ENCODE peak calls at places on chromosomes 1 and 21, in seven cellular contexts. T is A549, X is PC-3, V is heart left ventricle, B is gastrocnemius medialis, Y is suprapubic skin, H is transverse colon. Z is an unnamed sample.

GRCh38 chr1:182198006-182198605 is 136.6 kb upstream of the ZNF648 start:
- DNase-seq in T (no peak), X (peak; percentile 21), V (no peak), B (no peak), Y (no peak), H (no peak), Z (no peak)

GRCh38 chr1:171468120-171468790 is 17.1 kb upstream of the PRRC2C start:
- DNase-seq in T (peak; percentile 16), X (peak; percentile 69), V (no peak), B (no peak), Y (no peak), H (no peak), Z (no peak)

GRCh38 chr1:76035053-76035452 is 39.5 kb upstream of the ST6GALNAC3 start:
- DNase-seq in T (peak; percentile 5), X (peak; percentile 54), V (no peak), B (no peak), Y (no peak), H (no peak), Z (no peak)

GRCh38 chr1:186578325-186579016 is 101.8 kb downstream of the PTGS2 start:
- DNase-seq in T (peak; percentile 63), X (peak; percentile 66), V (no peak), B (no peak), Y (no peak), H (no peak), Z (no peak)

GRCh38 chr21:41861255-41861654 is 17.9 kb downstream of the PRDM15 start:
- DNase-seq in T (no peak), X (no peak), V (no peak), B (no peak), Y (no peak), H (no peak), Z (no peak)

GRCh38 chr1:183571678-183572268 is 18.5 kb downstream of the NCF2 start:
- DNase-seq in T (no peak), X (peak; percentile 26), V (no peak), B (no peak), Y (no peak), H (no peak), Z (no peak)

GRCh38 chr1:3712573-3713535 is 39.4 kb upstream of the CCDC27 start:
- DNase-seq in T (no peak), X (no peak), V (peak; percentile 39), B (no peak), Y (no peak), H (no peak), Z (no peak)

GRCh38 chr1:187078916-187079315 is 250.2 kb downstream of the PLA2G4A start:
- DNase-seq in T (no peak), X (no peak), V (no peak), B (no peak), Y (no peak), H (no peak), Z (no peak)

GRCh38 chr1:160542303-160542945 is 19.4 kb upstream of the SLAMF6 start:
- DNase-seq in T (peak; percentile 78), X (no peak), V (no peak), B (no peak), Y (no peak), H (no peak), Z (no peak)

GRCh38 chr1:45458894-45459293 is 32.1 kb downstream of the TESK2 start:
- DNase-seq in T (no peak), X (no peak), V (no peak), B (peak; percentile 11), Y (no peak), H (no peak), Z (no peak)

GRCh38 chr1:151371340-151371739 is 1.2 kb downstream of the SELENBP1 start:
- DNase-seq in T (peak; percentile 49), X (peak; percentile 40), V (peak; percentile 37), B (peak; percentile 55), Y (peak; percentile 86), H (peak; percentile 69), Z (peak; percentile 73)

GRCh38 chr21:41536076-41536826 is 28.3 kb upstream of the TMPRSS2 start:
- DNase-seq in T (no peak), X (peak; percentile 91), V (no peak), B (no peak), Y (no peak), H (peak; percentile 59), Z (no peak)

GRCh38 chr1:210292276-210292851 is 36.3 kb upstream of the HHAT start:
- DNase-seq in T (peak; percentile 49), X (peak; percentile 57), V (peak; percentile 42), B (peak; percentile 38), Y (peak; percentile 78), H (peak; percentile 79), Z (peak; percentile 73)

GRCh38 chr1:115980998-115981993 is 5.0 kb downstream of the SLC22A15 start:
- DNase-seq in T (peak; percentile 25), X (peak; percentile 64), V (no peak), B (no peak), Y (no peak), H (no peak), Z (no peak)

GRCh38 chr1:245691897-245692296 is 537.1 kb downstream of the KIF26B start:
- DNase-seq in T (no peak), X (no peak), V (no peak), B (no peak), Y (no peak), H (no peak), Z (no peak)

GRCh38 chr1:18922319-18922726 is 20.0 kb upstream of the ALDH4A1 start:
- DNase-seq in T (peak; percentile 57), X (peak; percentile 84), V (peak; percentile 88), B (peak; percentile 73), Y (peak; percentile 89), H (peak; percentile 70), Z (peak; percentile 26)

GRCh38 chr1:75672108-75672507 is 52.4 kb upstream of the ACADM start:
- DNase-seq in T (no peak), X (no peak), V (no peak), B (no peak), Y (no peak), H (no peak), Z (no peak)

GRCh38 chr1:88946845-88947244 is 45.6 kb downstream of the KYAT3 start:
- DNase-seq in T (no peak), X (peak; percentile 9), V (no peak), B (no peak), Y (no peak), H (no peak), Z (no peak)

GRCh38 chr1:154198756-154199562 is 7.1 kb upstream of the TPM3 start:
- DNase-seq in T (peak; percentile 73), X (peak; percentile 84), V (peak; percentile 28), B (no peak), Y (no peak), H (no peak), Z (no peak)

GRCh38 chr1:43453442-43454269 is at the start of gene HYI:
- DNase-seq in T (peak; percentile 76), X (peak; percentile 89), V (peak; percentile 86), B (peak; percentile 63), Y (peak; percentile 92), H (peak; percentile 92), Z (peak; percentile 94)
- H3K4me3 ChIP-seq in T (peak within 1 kb of the TSS; percentile 43), X (peak within 1 kb of the TSS; percentile 63), V (peak within 1 kb of the TSS; percentile 54), B (peak within 1 kb of the TSS; percentile 68), Y (peak within 1 kb of the TSS; percentile 74), H (peak within 1 kb of the TSS; percentile 51), Z (peak within 1 kb of the TSS; percentile 77)

GRCh38 chr1:203551550-203551949 is 57.6 kb downstream of the OPTC start:
- DNase-seq in T (no peak), X (peak; percentile 72), V (no peak), B (no peak), Y (no peak), H (no peak), Z (no peak)
- H3K4me1 ChIP-seq in T (peaks cover 11% of the 10 kb centered on the region), X (peaks cover 47% of the 10 kb centered on the region), V (peaks cover 27% of the 10 kb centered on the region), B (peaks cover 17% of the 10 kb centered on the region), Y (peaks cover 23% of the 10 kb centered on the region), H (no peaks in the 10 kb centered on the region), Z (no peaks in the 10 kb centered on the region)

DNA sequence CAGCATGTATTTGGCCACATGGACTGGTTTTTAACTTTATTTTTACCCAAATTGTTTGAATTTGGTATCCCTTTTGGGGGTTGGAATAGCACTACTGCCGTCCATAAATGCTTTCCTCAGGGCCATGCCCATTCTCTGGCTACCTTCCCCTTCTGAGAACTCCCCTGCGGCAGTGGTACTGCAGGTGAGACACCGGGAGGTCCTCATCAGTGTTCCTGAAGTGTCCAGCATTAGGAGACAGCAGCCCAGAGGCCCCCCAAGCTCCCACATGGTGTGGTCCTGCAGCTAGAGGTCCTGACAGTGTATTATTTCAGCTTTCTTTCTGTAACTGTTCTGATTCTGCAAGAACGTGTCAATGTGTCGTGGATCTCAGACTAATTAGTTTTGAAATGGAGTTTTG is 8.9 kb downstream of the LMO4 start:
- DNase-seq in T (no peak), X (no peak), V (no peak), B (no peak), Y (no peak), H (no peak), Z (no peak)
- H3K4me3 ChIP-seq in T (no peak overlapping the region), X (no peak overlapping the region), V (no peak overlapping the region), B (no peak overlapping the region), Y (no peak overlapping the region), H (no peak overlapping the region), Z (no peak overlapping the region)

GRCh38 chr1:85554630-85555327 is 25.8 kb upstream of the CCN1 start:
- DNase-seq in T (no peak), X (peak; percentile 65), V (no peak), B (no peak), Y (no peak), H (no peak), Z (no peak)
- H3K4me1 ChIP-seq in T (peaks cover 24% of the 10 kb centered on the region), X (peaks cover 54% of the 10 kb centered on the region), V (peaks cover 21% of the 10 kb centered on the region), B (peaks cover 15% of the 10 kb centered on the region), Y (peaks cover 13% of the 10 kb centered on the region), H (peaks cover 5% of the 10 kb centered on the region), Z (no peaks in the 10 kb centered on the region)

DNA sequence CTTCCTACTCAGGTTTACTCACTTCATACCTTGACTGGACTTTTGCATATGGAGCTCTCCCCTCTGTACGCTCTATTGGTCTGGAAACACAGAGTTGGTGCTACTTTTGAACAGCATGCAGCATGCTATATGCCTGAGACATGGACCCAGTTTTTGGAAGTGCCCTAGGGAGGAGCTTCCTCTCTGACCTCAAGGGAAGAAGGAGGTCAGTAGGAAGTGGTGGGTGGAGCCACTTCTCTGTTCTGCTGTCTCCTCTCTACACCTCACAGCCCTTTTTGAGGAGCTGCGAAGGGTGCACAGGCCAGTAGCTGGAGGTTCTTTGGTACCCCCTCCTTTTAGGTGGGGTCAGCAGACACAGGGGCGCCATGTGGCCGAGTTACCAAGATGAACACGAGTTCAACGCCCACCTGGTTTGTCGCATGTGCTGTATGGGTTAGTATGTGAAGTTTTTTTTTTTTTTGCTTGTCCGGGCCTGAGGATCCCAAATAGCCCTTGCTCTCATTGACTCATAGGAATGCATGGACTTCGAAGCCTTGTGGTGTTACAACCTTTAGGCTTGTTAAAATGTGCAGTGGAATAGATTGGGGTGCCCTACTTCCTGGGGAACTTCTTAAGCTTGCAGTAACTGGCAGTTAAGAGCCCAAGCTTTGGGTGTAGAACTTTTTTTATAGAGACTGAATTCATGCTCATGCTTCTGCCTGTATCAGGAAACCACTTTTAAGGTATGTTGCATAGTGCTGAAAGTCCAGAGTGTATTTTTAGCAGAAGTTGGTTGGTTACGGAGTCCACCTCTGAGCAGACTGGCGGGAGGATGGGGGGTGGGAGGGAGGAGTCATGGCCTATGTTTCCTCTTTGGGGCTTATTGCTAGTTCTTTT is 10.7 kb downstream of the MACF1 start:
- DNase-seq in T (no peak), X (no peak), V (peak; percentile 33), B (no peak), Y (no peak), H (peak; percentile 42), Z (peak; percentile 79)
- H3K4me3 ChIP-seq in T (no peak overlapping the region), X (no peak overlapping the region), V (peak overlapping the region; percentile 26), B (no peak overlapping the region), Y (peak overlapping the region; percentile 21), H (no peak overlapping the region), Z (peak overlapping the region; percentile 42)

GRCh38 chr21:44301093-44301492 is 1.2 kb downstream of the PFKL start:
- DNase-seq in T (no peak), X (no peak), V (no peak), B (no peak), Y (no peak), H (no peak), Z (no peak)
- H3K4me1 ChIP-seq in T (peaks cover 10% of the 10 kb centered on the region), X (peaks cover 36% of the 10 kb centered on the region), V (peaks cover 64% of the 10 kb centered on the region), B (peaks cover 12% of the 10 kb centered on the region), Y (peaks cover 78% of the 10 kb centered on the region), H (peaks cover 60% of the 10 kb centered on the region), Z (peaks cover 22% of the 10 kb centered on the region)

GRCh38 chr1:236686815-236687160 is 489 bp downstream of the ACTN2 start:
- DNase-seq in T (no peak), X (no peak), V (no peak), B (no peak), Y (no peak), H (no peak), Z (no peak)
- H3K4me3 ChIP-seq in T (peak overlapping the region; percentile 44), X (no peak overlapping the region), V (peak overlapping the region; percentile 69), B (peak overlapping the region; percentile 68), Y (peak overlapping the region; percentile 53), H (peak overlapping the region; percentile 20), Z (peak overlapping the region; percentile 27)